ENCODE peak calls at places on chromosome 6, in six cellular contexts. W is neural progenitor cell; P is Kasumi-1; E is fibroblast of lung; C is stimulated activated CD4-positive, alpha-beta T cell treated with anti-CD3 and anti-CD28 coated beads, Interleukin-15, amount 100 ng/mL, for 1 hour; D is RPMI7951. Q is an unnamed sample.
A peak's percentile ranks its signal among the peaks of the same experiment; 100 is the strongest.

GRCh38 chr6:341914-342831 is 49.4 kb upstream of the IRF4 start:
- DNase-seq in C (no peak), W (no peak), E (no peak), P (no peak), D (no peak), Q (no peak)

GRCh38 chr6:101818056-101818455 is 424.5 kb downstream of the GRIK2 start:
- DNase-seq in D (no peak), W (peak; percentile 7), P (no peak), C (no peak), E (peak; percentile 65), Q (no peak)

GRCh38 chr6:111997863-111998191 is 56.1 kb upstream of the CCN6 start:
- DNase-seq in W (no peak), D (no peak), C (no peak), E (no peak), P (no peak), Q (no peak)

GRCh38 chr6:21754891-21755290 is 161.3 kb downstream of the SOX4 start:
- DNase-seq in E (peak; percentile 88), P (no peak), C (no peak), W (no peak), D (peak; percentile 61), Q (peak; percentile 70)

GRCh38 chr6:29447670-29448069 is 8.6 kb downstream of the OR10C1 start:
- DNase-seq in E (no peak), D (no peak), P (no peak), W (peak; percentile 54), C (no peak), Q (peak; percentile 61)

GRCh38 chr6:170203212-170203611 is 87.7 kb downstream of the DLL1 start:
- DNase-seq in D (peak; percentile 83), C (peak; percentile 0), P (no peak), W (no peak), E (no peak), Q (no peak)

GRCh38 chr6:133208183-133208755 is 32.9 kb upstream of the EYA4 start:
- DNase-seq in C (no peak), D (no peak), E (peak; percentile 49), P (no peak), W (no peak), Q (no peak)

GRCh38 chr6:143037470-143037869 is 23.2 kb upstream of the AIG1 start:
- DNase-seq in C (no peak), W (peak; percentile 19), P (no peak), D (no peak), E (no peak), Q (no peak)

GRCh38 chr6:136822051-136822378 is 377 bp upstream of the PEX7 start:
- DNase-seq in D (no peak), W (peak; percentile 7), E (peak; percentile 80), C (no peak), P (peak; percentile 48), Q (no peak)

GRCh38 chr6:33160728-33161323 is 31.4 kb downstream of the COL11A2 start:
- DNase-seq in W (no peak), E (peak; percentile 96), P (no peak), C (no peak), D (peak; percentile 97), Q (peak; percentile 93)

GRCh38 chr6:40626886-40627285 is 39.7 kb upstream of the LRFN2 start:
- DNase-seq in C (no peak), D (peak; percentile 82), P (no peak), W (no peak), E (no peak), Q (no peak)

GRCh38 chr6:88730602-88731001 is 232.8 kb downstream of the RNGTT start:
- DNase-seq in W (peak; percentile 22), D (peak; percentile 68), P (no peak), E (peak; percentile 72), C (no peak), Q (peak; percentile 65)

Q was measured in A172.